ENCODE peak calls at places on chromosomes 5 and 9, in five cellular contexts. T is amygdala, K is cardiac muscle cell, G is neural progenitor cell, Q is left ventricle myocardium inferior. X is an unnamed sample.

GRCh38 chr5:74864823-74865222 is 1.4 kb downstream of the FAM169A start:
- DNase-seq in G (peak; percentile 15), T (no peak), Q (no peak), K (no peak), X (no peak)

GRCh38 chr5:15117691-15118090 is 246.1 kb upstream of the ANKH start:
- DNase-seq in G (no peak), Q (no peak), K (no peak), T (no peak), X (no peak)

GRCh38 chr5:87526131-87526530 is 113.4 kb upstream of the CCNH start:
- DNase-seq in G (peak; percentile 63), T (no peak), Q (no peak), K (no peak), X (no peak)

GRCh38 chr9:33082538-33083326 is 6.3 kb upstream of the SMU1 start:
- DNase-seq in K (no peak), T (peak; percentile 62), G (no peak), Q (no peak), X (peak; percentile 28)

GRCh38 chr5:24162343-24162742 is 482.4 kb downstream of the CDH10 start:
- DNase-seq in K (no peak), Q (no peak), G (no peak), T (no peak), X (no peak)

GRCh38 chr9:108100571-108100970 is 611.0 kb upstream of the KLF4 start:
- DNase-seq in K (no peak), G (no peak), T (no peak), Q (no peak), X (no peak)

GRCh38 chr9:130707225-130707976 is 13.8 kb downstream of the EXOSC2 start:
- DNase-seq in G (peak; percentile 83), T (peak; percentile 20), K (peak; percentile 73), Q (peak; percentile 38), X (peak; percentile 76)

GRCh38 chr5:127358274-127358673 is 67.7 kb downstream of the MEGF10 start:
- DNase-seq in Q (no peak), K (no peak), T (no peak), G (no peak), X (no peak)

GRCh38 chr9:27950382-27950781 is 377.1 kb upstream of the C9orf72 start:
- DNase-seq in K (no peak), Q (no peak), G (no peak), T (no peak), X (no peak)

GRCh38 chr9:17611921-17612320 is 33.1 kb downstream of the SH3GL2 start:
- DNase-seq in Q (no peak), G (no peak), K (no peak), T (no peak), X (no peak)

GRCh38 chr9:27634879-27635278 is 61.6 kb upstream of the C9orf72 start:
- DNase-seq in Q (no peak), T (no peak), K (no peak), G (no peak), X (no peak)

GRCh38 chr5:111227805-111228204 is 3.6 kb downstream of the CAMK4 start:
- DNase-seq in K (no peak), T (peak; percentile 13), G (no peak), Q (no peak), X (peak; percentile 39)

GRCh38 chr9:114400219-114400618 is 12.4 kb upstream of the AKNA start:
- DNase-seq in Q (no peak), G (no peak), T (no peak), K (no peak), X (no peak)

GRCh38 chr9:134002796-134003195 is 10.7 kb upstream of the VAV2 start:
- DNase-seq in G (no peak), Q (no peak), T (no peak), K (no peak), X (no peak)

GRCh38 chr5:31966931-31967330 is 207.2 kb downstream of the GOLPH3 start:
- DNase-seq in T (no peak), K (no peak), G (no peak), Q (no peak), X (no peak)

GRCh38 chr5:147481857-147482256 is 28.0 kb downstream of the DPYSL3 start:
- DNase-seq in G (no peak), Q (no peak), K (no peak), T (no peak), X (no peak)

GRCh38 chr5:16791036-16791705 is 144.9 kb downstream of the MYO10 start:
- DNase-seq in K (peak; percentile 61), Q (no peak), G (peak; percentile 59), T (no peak), X (peak; percentile 17)

GRCh38 chr9:129237195-129237611 is 59.1 kb upstream of the IER5L start:
- DNase-seq in T (peak; percentile 15), K (no peak), G (no peak), Q (no peak), X (peak; percentile 70)

GRCh38 chr5:173888473-173889135 is 455 bp downstream of the CPEB4 start:
- DNase-seq in Q (no peak), G (peak; percentile 41), T (no peak), K (peak; percentile 18), X (peak; percentile 34)

GRCh38 chr5:93782978-93783377 is 41.6 kb upstream of the POU5F2 start:
- DNase-seq in T (no peak), G (no peak), Q (no peak), K (no peak), X (no peak)

GRCh38 chr5:179296150-179296821 is 49.0 kb downstream of the ADAMTS2 start:
- DNase-seq in G (no peak), K (no peak), T (no peak), Q (no peak), X (no peak)

GRCh38 chr9:127917603-127918002 is 762 bp upstream of the ST6GALNAC4 start:
- DNase-seq in Q (no peak), T (no peak), K (no peak), G (no peak), X (no peak)

GRCh38 chr9:122055668-122056067 is 37.4 kb downstream of the TTLL11 start:
- DNase-seq in T (no peak), Q (no peak), G (no peak), K (no peak), X (no peak)

GRCh38 chr5:126358525-126358924 is 64.7 kb upstream of the GRAMD2B start:
- DNase-seq in K (no peak), T (no peak), G (no peak), Q (no peak), X (no peak)

GRCh38 chr5:76716456-76717157 is 681 bp downstream of the F2R start:
- DNase-seq in K (peak; percentile 28), T (no peak), Q (peak; percentile 29), G (peak; percentile 59), X (peak; percentile 22)

GRCh38 chr5:35360671-35361070 is 130.4 kb upstream of the PRLR start:
- DNase-seq in Q (no peak), G (no peak), T (no peak), K (no peak), X (no peak)

GRCh38 chr5:6188976-6189375 is 189.4 kb downstream of the MED10 start:
- DNase-seq in K (no peak), G (no peak), T (no peak), Q (no peak), X (no peak)

GRCh38 chr9:109302606-109303005 is 18.3 kb downstream of the EPB41L4B start:
- DNase-seq in T (no peak), Q (no peak), K (no peak), G (no peak), X (no peak)

GRCh38 chr9:107874591-107875374 is 385.2 kb upstream of the KLF4 start:
- DNase-seq in T (no peak), K (no peak), G (no peak), Q (no peak), X (no peak)

GRCh38 chr5:36950586-36951457 is 74.3 kb downstream of the NIPBL start:
- DNase-seq in T (no peak), Q (no peak), K (no peak), G (no peak), X (no peak)

GRCh38 chr9:74001382-74001781 is 495.8 kb upstream of the RORB start:
- DNase-seq in K (no peak), Q (no peak), T (no peak), G (no peak), X (no peak)

GRCh38 chr5:160493806-160494317 is 72.2 kb downstream of the PTTG1 start:
- DNase-seq in T (no peak), K (no peak), G (no peak), Q (no peak), X (no peak)

GRCh38 chr9:36278243-36278642 is 20.0 kb upstream of the GNE start:
- DNase-seq in K (no peak), G (no peak), T (no peak), Q (no peak), X (no peak)

GRCh38 chr9:75891277-75892167 is 1.0 kb downstream of the PCSK5 start:
- DNase-seq in G (peak; percentile 60), K (peak; percentile 30), Q (peak; percentile 25), T (peak; percentile 21), X (peak; percentile 32)

GRCh38 chr9:134858051-134858841 is 22.4 kb upstream of the FCN2 start:
- DNase-seq in Q (no peak), G (no peak), K (no peak), T (no peak), X (peak; percentile 41)

GRCh38 chr9:18776836-18777820 is 255.9 kb downstream of the SAXO1 start:
- DNase-seq in G (no peak), Q (no peak), K (no peak), T (no peak), X (no peak)

GRCh38 chr5:36371366-36371765 is 69.7 kb upstream of the RANBP3L start:
- DNase-seq in T (no peak), G (no peak), K (no peak), Q (no peak), X (no peak)

GRCh38 chr9:37920471-37921167 is 16.7 kb upstream of the SLC25A51 start:
- DNase-seq in K (peak; percentile 32), Q (no peak), T (no peak), G (peak; percentile 66), X (peak; percentile 12)

X was measured in stimulated activated naive CD8-positive, alpha-beta T cell treated with anti-CD3 and anti-CD28 coated beads, Interleukin-15, Interleukin-2, amounts not matched to agents 100 U/mL and 50 U/mL, for 24 hours.